ENCODE peak calls at places on chromosomes 11 and 22, in eight cellular contexts. R is right lobe of liver, Y is H7, Q is hepatocyte, H is Peyer's patch, S is left ventricle myocardium inferior, U is breast epithelium, J is tibial artery. B is an unnamed sample.

GRCh38 chr11:69114811-69115523 is 40.8 kb upstream of the SMIM38 start:
- DNase-seq in R (no peak), Y (peak; percentile 47), Q (no peak), H (no peak), S (no peak), U (no peak), J (no peak), B (peak; percentile 71)

GRCh38 chr11:101466352-101466751 is 117.5 kb downstream of the TRPC6 start:
- DNase-seq in R (no peak), Y (no peak), Q (peak; percentile 22), H (no peak), S (no peak), U (no peak), J (no peak), B (no peak)

GRCh38 chr22:48496226-48496845 is 1331.3 kb downstream of the BRD1 start:
- DNase-seq in R (no peak), Y (no peak), Q (no peak), H (peak; percentile 29), S (peak; percentile 5), U (peak; percentile 35), J (no peak), B (no peak)

GRCh38 chr11:86699036-86699791 is 26.8 kb upstream of the ME3 start:
- DNase-seq in R (no peak), Y (no peak), Q (no peak), H (no peak), S (no peak), U (no peak), J (no peak), B (no peak)

GRCh38 chr11:72228844-72229231 is 4.3 kb downstream of the INPPL1 start:
- DNase-seq in R (no peak), Y (peak; percentile 17), Q (peak; percentile 2), H (no peak), S (no peak), U (peak; percentile 36), J (no peak), B (no peak)

GRCh38 chr22:42401562-42402334 is 30.5 kb downstream of the NFAM1 start:
- DNase-seq in R (no peak), Y (peak; percentile 66), Q (no peak), H (no peak), S (no peak), U (no peak), J (no peak), B (no peak)

GRCh38 chr11:70108250-70108649 is 30.1 kb downstream of the ANO1 start:
- DNase-seq in R (no peak), Y (no peak), Q (peak; percentile 48), H (no peak), S (no peak), U (no peak), J (no peak), B (no peak)

GRCh38 chr11:132587716-132588115 is 944.6 kb downstream of the OPCML start:
- DNase-seq in R (no peak), Y (no peak), Q (no peak), H (no peak), S (no peak), U (no peak), J (no peak), B (no peak)

GRCh38 chr11:57345555-57346151 is 7.5 kb downstream of the P2RX3 start:
- DNase-seq in R (peak; percentile 76), Y (peak; percentile 93), Q (peak; percentile 93), H (peak; percentile 73), S (peak; percentile 58), U (peak; percentile 66), J (peak; percentile 74), B (peak; percentile 76)
- H3K4me3 ChIP-seq in R (no peak overlapping the region), Y (no peak overlapping the region), Q (no peak overlapping the region), H (no peak overlapping the region), S (no peak overlapping the region), U (no peak overlapping the region), J (no peak overlapping the region), B (no peak overlapping the region)

DNA sequence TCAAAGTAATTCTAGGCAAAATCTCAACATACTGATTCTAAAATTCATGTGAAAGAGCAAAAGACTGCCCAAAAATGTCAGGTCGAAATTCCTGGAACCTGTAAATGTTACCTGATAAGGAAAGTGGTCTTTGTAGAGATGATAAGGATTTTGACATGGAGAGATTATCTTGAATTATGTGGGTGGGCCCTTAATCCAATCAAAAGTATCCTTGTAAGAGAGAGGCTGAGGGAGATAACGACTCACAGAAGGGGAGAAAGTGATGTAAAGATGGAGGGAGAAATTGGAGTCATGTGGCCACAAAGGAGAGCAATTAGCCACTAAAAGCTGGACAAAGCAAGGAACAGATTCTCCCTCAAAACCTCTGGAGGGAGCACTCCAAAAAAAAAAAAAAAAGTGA is 20.5 kb downstream of the RRM1 start:
- DNase-seq in R (no peak), Y (no peak), Q (no peak), H (no peak), S (no peak), U (no peak), J (no peak), B (no peak)
- H3K36me3 ChIP-seq in R (peaks cover 3% of the 10 kb centered on the region), Y (peaks cover 2% of the 10 kb centered on the region), Q (peaks cover 4% of the 10 kb centered on the region), H (no peaks in the 10 kb centered on the region), S (peaks cover 76% of the 10 kb centered on the region), U (no peaks in the 10 kb centered on the region), J (peaks cover 45% of the 10 kb centered on the region), B (peaks cover 2% of the 10 kb centered on the region)

GRCh38 chr11:61814242-61814957 is 2.4 kb downstream of the FADS1 start:
- DNase-seq in R (no peak), Y (peak; percentile 55), Q (peak; percentile 41), H (no peak), S (no peak), U (no peak), J (peak; percentile 57), B (peak; percentile 57)
- H3K4me3 ChIP-seq in R (peak overlapping the region; percentile 64), Y (peak overlapping the region; percentile 41), Q (peak overlapping the region; percentile 21), H (peak overlapping the region; percentile 69), S (peak overlapping the region; percentile 92), U (peak overlapping the region; percentile 69), J (peak overlapping the region; percentile 77), B (peak overlapping the region; percentile 19)

GRCh38 chr11:61349916-61350315 is 11.8 kb downstream of the CYB561A3 start:
- DNase-seq in R (no peak), Y (no peak), Q (no peak), H (no peak), S (no peak), U (no peak), J (no peak), B (no peak)
- H3K36me3 ChIP-seq in R (peaks cover 4% of the 10 kb centered on the region), Y (no peaks in the 10 kb centered on the region), Q (no peaks in the 10 kb centered on the region), H (no peaks in the 10 kb centered on the region), S (peaks cover 53% of the 10 kb centered on the region), U (no peaks in the 10 kb centered on the region), J (peaks cover 36% of the 10 kb centered on the region), B (no peaks in the 10 kb centered on the region)

GRCh38 chr11:12826441-12826840 is 152.2 kb downstream of the TEAD1 start:
- DNase-seq in R (no peak), Y (no peak), Q (no peak), H (no peak), S (no peak), U (no peak), J (no peak), B (no peak)

GRCh38 chr11:12829536-12830314 is 155.5 kb downstream of the TEAD1 start:
- DNase-seq in R (no peak), Y (no peak), Q (no peak), H (no peak), S (no peak), U (no peak), J (no peak), B (no peak)

GRCh38 chr11:12827929-12828812 is 153.9 kb downstream of the TEAD1 start:
- DNase-seq in R (peak; percentile 78), Y (peak; percentile 60), Q (peak; percentile 67), H (peak; percentile 67), S (no peak), U (peak; percentile 60), J (no peak), B (peak; percentile 53)

GRCh38 chr11:12829131-12829530 is 154.9 kb downstream of the TEAD1 start:
- DNase-seq in R (no peak), Y (no peak), Q (no peak), H (no peak), S (no peak), U (no peak), J (no peak), B (no peak)

DNA sequence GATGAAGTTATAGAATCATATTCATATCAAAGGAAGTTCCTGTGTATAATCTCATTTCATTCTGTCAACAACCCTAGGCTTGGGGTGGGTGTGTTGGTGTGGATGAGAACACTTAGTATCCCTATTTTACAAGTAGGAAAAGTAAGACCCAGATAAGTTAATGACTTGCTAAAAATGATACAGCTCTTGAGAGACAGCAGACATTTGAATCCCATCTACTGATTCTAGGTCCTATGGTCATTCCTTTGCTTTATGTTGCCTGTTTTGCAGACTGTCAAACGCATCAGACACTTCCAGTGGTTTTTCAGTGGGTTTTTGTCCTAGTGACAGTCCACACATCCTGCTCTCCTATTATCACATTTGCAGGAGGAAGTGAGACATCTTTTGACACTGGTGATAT is 153.1 kb downstream of the TEAD1 start:
- DNase-seq in R (no peak), Y (no peak), Q (no peak), H (no peak), S (no peak), U (no peak), J (no peak), B (no peak)
- H3K4me3 ChIP-seq in R (peak overlapping the region; percentile 53), Y (peak overlapping the region; percentile 25), Q (peak overlapping the region; percentile 50), H (no peak overlapping the region), S (peak overlapping the region; percentile 60), U (no peak overlapping the region), J (no peak overlapping the region), B (peak overlapping the region; percentile 39)

DNA sequence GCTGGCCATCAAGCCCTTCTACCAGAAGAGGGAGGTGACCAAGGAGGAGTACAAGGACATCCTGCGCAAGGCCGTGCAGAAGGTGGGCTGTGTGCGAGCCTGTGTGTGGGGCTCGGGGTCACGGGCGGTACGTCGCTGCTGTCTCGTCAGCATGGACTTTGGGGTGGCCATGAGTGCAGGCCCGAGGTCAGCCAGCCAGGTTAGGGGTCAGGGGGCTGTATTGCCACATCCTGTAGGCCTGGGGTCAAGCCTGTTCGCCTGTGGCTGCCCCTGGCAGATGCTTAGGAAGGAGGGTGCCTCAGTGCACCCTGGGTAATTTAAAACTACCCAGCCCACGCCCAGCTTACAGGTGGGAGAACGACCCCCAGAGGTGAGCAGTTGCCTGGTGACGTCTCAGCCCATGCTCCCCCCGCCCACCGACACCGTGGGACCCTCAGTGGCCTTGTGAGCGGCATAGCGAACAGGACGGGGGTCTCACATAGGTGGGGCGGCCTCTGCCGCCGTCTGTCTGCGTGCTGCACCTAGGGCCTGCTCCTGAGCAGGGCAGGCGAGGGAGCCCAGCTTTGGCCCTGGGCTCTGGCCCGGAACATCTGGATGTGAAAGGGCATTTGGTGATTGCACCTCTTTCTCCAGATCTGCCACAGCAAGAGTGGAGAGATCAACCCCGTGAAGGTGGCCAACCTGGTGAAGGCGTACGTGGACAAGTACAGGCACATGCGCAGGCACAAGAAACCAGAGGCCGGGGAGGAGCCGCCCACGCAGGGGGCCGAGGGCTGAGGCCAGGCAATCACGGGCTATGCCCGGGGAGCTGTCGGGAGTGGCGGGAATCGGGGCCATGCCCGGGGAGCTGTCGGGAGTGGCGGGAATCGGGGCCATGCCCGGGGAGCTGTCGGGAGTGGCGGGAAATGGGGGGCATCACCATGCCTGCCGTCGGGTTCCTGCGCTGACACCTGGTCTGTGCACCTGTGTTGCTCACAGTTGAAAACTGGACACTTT is 4.5 kb downstream of the IRF7 start:
- DNase-seq in R (peak; percentile 79), Y (no peak), Q (no peak), H (peak; percentile 46), S (no peak), U (no peak), J (no peak), B (no peak)
- H3K36me3 ChIP-seq in R (peaks cover 7% of the 10 kb centered on the region), Y (peaks cover 24% of the 10 kb centered on the region), Q (no peaks in the 10 kb centered on the region), H (no peaks in the 10 kb centered on the region), S (peaks cover 76% of the 10 kb centered on the region), U (peaks cover 5% of the 10 kb centered on the region), J (peaks cover 67% of the 10 kb centered on the region), B (peaks cover 13% of the 10 kb centered on the region)

B was measured in Caco-2.